ENCODE peak calls at places on chromosomes 13 and 19, in six cellular contexts. H is mammary epithelial cell, P is AG09319, A is upper lobe of right lung, O is choroid plexus epithelial cell, I is Peyer's patch. L is an unnamed sample.

GRCh38 chr19:29487432-29487831 is 38.4 kb upstream of the VSTM2B start:
- DNase-seq in H (no peak), P (no peak), A (peak), O (no peak), I (no peak), L (no peak)

GRCh38 chr19:28633223-28634030 is 579.5 kb downstream of the UQCRFS1 start:
- DNase-seq in H (peak), P (peak), A (no peak), O (peak), I (no peak), L (peak)

GRCh38 chr13:28527629-28528028 is 32.7 kb upstream of the FLT1 start:
- DNase-seq in H (no peak), P (no peak), A (peak), O (no peak), I (no peak), L (no peak)

GRCh38 chr13:28935104-28935503 is 115.0 kb downstream of the MTUS2 start:
- DNase-seq in H (no peak), P (no peak), A (no peak), O (no peak), I (no peak), L (no peak)

GRCh38 chr19:57262044-57262443 is 18.2 kb upstream of the ZNF460 start:
- DNase-seq in H (no peak), P (no peak), A (no peak), O (no peak), I (no peak), L (no peak)

GRCh38 chr19:28940751-28941500 is 272.0 kb downstream of the UQCRFS1 start:
- DNase-seq in H (no peak), P (peak), A (no peak), O (peak), I (no peak), L (no peak)

GRCh38 chr13:100235311-100235901 is 146.5 kb downstream of the PCCA start:
- DNase-seq in H (peak), P (peak), A (no peak), O (peak), I (no peak), L (no peak)

GRCh38 chr19:35495107-35496064 is 5.1 kb upstream of the KRTDAP start:
- DNase-seq in H (peak), P (peak), A (peak), O (peak), I (peak), L (peak)

GRCh38 chr19:34733266-34733825 is 697 bp upstream of the ZNF181 start:
- DNase-seq in H (no peak), P (no peak), A (no peak), O (no peak), I (no peak), L (peak)

GRCh38 chr19:35269425-35270117 is 809 bp downstream of the USF2 start:
- DNase-seq in H (peak), P (peak), A (peak), O (peak), I (peak), L (peak)

GRCh38 chr19:35306473-35307246 is 14.7 kb downstream of the MAG start:
- DNase-seq in H (no peak), P (no peak), A (no peak), O (no peak), I (no peak), L (no peak)

GRCh38 chr13:87120476-87120875 is 550.7 kb upstream of the SLITRK5 start:
- DNase-seq in H (no peak), P (no peak), A (no peak), O (peak), I (no peak), L (no peak)

GRCh38 chr13:97938701-97939475 is 14.6 kb upstream of the IPO5 start:
- DNase-seq in H (no peak), P (no peak), A (no peak), O (no peak), I (no peak), L (no peak)

GRCh38 chr19:5035817-5036732 is 67.2 kb downstream of the KDM4B start:
- DNase-seq in H (no peak), P (no peak), A (no peak), O (no peak), I (no peak), L (no peak)

GRCh38 chr13:110887955-110888333 is 26.9 kb downstream of the ANKRD10 start:
- DNase-seq in H (no peak), P (no peak), A (no peak), O (no peak), I (no peak), L (no peak)

GRCh38 chr13:19075418-19075817 is 106.2 kb downstream of the TUBA3C start:
- DNase-seq in H (no peak), P (no peak), A (no peak), O (no peak), I (no peak), L (no peak)

GRCh38 chr19:7853760-7854107 is 20.5 kb downstream of the PRR36 start:
- DNase-seq in H (no peak), P (no peak), A (no peak), O (no peak), I (no peak), L (no peak)

GRCh38 chr19:55156202-55157063 is 1.1 kb downstream of the TNNI3 start:
- DNase-seq in H (peak), P (no peak), A (peak), O (peak), I (peak), L (peak)

GRCh38 chr13:50448535-50448981 is 394.9 kb downstream of the DLEU7 start:
- DNase-seq in H (peak), P (no peak), A (no peak), O (no peak), I (no peak), L (no peak)

GRCh38 chr19:48900477-48901452 is 653 bp downstream of the NUCB1 start:
- DNase-seq in H (peak), P (no peak), A (no peak), O (peak), I (no peak), L (no peak)

GRCh38 chr13:110539894-110540293 is 21.6 kb downstream of the RAB20 start:
- DNase-seq in H (no peak), P (no peak), A (no peak), O (no peak), I (no peak), L (no peak)

GRCh38 chr19:33795370-33796163 is 1.1 kb upstream of the KCTD15 start:
- DNase-seq in H (peak), P (peak), A (peak), O (peak), I (peak), L (peak)

GRCh38 chr19:13023666-13024065 is 28.4 kb downstream of the NFIX start:
- DNase-seq in H (no peak), P (no peak), A (no peak), O (no peak), I (no peak), L (no peak)

DNA sequence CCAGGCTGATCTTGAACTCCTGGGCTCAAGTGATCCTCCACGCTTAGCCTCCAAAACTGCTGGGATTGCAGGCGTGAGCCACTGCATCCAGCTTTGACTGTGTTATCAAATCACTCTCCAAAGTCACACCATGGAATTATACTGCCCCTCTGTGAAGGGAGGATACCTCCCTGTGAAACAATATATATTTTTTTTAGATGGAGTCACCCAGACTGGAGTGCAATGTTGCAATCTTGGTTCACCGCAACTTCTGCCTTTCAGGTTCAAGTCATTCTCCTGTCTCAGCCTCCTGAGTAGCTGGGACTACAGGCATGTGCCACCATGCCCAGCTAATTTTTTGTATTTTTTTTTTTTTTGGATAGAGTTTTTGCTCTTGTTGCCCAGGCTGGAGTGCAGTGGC is 7.7 kb downstream of the TYK2 start:
- DNase-seq in H (no peak), P (no peak), A (no peak), O (no peak), I (no peak), L (no peak)
- TF ChIP-seq CTCF in H (no peak), P (no peak), A (no peak), O (no peak), I (no peak), L (no peak)

DNA sequence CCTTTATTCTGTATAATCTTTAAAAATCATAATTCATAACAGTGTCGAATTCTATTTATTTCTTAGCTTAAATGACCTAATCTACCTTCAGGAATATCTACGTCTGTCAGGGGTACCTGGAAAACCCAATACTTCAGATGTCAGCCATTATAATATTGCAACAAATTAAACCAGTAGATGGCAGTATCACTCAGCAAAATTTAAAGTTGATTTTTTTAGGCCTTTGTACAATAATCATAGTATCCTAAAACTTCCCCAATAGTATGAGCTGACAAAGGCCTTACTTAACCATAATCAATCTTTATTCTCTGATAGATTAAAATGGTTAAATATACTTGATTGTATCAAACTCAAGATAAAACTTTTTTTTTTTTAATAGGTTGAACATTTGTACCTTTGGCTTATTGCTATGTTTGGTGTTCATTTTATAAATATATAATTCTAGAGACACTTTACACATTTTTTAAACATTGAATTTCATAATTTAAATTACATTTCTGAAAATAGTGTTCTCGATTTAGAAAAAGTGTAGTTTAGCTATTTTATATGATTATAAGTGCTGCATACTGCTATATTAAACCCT is 830.2 kb upstream of the SPRY2 start:
- DNase-seq in H (peak), P (no peak), A (no peak), O (peak), I (no peak), L (no peak)
- TF ChIP-seq CTCF in H (peak), P (peak), A (peak), O (peak), I (peak), L (peak)

DNA sequence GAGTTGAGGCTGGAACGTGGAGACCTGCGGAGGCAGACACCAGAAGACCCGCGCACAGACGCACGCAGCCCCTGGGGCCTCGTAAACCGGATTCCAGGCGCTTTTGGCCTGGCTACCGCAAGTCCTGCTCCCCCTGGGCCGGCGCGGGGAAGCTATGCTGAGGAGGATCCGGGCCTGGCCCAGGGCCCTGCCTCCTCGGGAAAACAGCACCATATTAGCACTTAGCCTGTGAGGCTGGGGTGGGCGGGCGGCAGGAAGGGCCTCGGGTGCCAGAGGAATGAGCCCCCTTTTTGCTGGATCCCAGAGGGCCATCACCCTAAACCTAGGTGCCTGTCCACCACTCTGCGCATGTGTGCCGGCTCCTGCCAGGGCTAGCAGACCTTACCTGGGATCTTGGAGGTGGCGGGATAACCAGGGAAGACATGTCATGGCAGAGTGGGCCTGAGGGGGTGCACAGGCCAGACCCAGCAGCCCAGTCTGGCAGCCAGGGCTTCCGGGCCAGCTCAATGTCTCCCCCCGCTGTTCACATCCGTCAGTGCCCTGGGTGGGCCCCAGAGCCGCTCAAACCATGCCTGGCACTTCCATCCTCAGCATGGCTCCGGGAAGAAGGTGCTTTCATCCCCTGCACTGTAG is 7.3 kb downstream of the ELOF1 start:
- DNase-seq in H (no peak), P (no peak), A (no peak), O (no peak), I (no peak), L (no peak)
- TF ChIP-seq CTCF in H (peak), P (peak), A (peak), O (peak), I (no peak), L (peak)

GRCh38 chr19:17605761-17606745 is 50.6 kb downstream of the COLGALT1 start:
- DNase-seq in H (peak), P (peak), A (peak), O (peak), I (peak), L (peak)
- TF ChIP-seq CTCF in H (peak), P (peak), A (peak), O (peak), I (peak), L (peak)

DNA sequence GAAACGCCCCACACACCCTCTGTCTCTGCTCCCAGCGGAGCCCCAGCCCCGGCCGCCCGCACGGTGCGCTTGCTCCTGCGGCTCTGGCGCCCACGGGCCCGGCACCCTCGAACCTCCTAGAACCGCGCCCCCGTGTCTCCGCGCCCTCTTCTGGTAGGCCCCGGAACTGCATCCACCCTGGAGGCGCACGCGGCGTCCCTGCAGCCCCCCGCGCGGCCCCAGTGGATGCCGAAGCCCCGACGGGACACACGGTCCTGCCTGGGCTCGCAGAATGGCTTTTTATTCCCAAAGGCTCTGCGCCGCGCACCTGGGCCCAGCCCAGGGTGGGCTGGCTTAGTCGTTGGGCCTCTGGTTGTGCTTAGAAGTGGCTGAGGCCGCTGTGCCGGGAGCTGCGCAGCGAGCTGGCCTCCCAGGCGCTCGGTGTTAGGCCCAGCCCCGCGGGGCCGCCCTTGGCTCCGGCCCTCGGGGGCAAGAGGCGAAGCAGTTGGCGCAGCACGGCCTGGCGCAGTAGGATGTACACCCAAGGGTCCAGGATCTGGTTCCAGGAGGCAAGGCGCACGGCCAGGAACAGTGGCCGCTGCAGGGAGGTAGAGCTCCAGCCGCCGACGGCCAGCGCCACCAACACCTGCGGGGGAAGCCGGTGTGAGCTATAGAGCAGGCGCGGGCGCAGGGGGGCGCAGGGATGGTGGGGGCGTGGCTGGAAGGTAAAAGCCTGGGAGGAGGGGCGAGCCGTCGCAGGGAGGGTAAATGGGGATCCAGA is 2.8 kb downstream of the PTGER1 start:
- DNase-seq in H (no peak), P (no peak), A (peak), O (peak), I (peak), L (peak)
- TF ChIP-seq CTCF in H (peak), P (peak), A (peak), O (peak), I (peak), L (peak)

L was measured in progenitor cell of endocrine pancreas.